ENCODE peak calls at places on chromosomes 11 and 22, in ten cellular contexts. S is GM04503; C is SK-N-DZ; Y is coronary artery; Q is memory B cell; J is naive thymus-derived CD8-positive, alpha-beta T cell; H is fibroblast of lung; V is hepatic stellate cell; M is HS-5; Z is GM10248. I is an unnamed sample.

GRCh38 chr11:2883717-2884423 is 1.7 kb downstream of the CDKN1C start:
- DNase-seq in S (no peak), C (no peak), Y (no peak), Q (no peak), J (no peak), H (no peak), V (no peak), M (no peak), Z (no peak), I (no peak)

GRCh38 chr11:117064275-117064674 is 34.0 kb downstream of the SIK3 start:
- DNase-seq in S (no peak), C (no peak), Y (no peak), Q (no peak), J (no peak), H (peak), V (peak), M (peak), Z (no peak), I (no peak)

GRCh38 chr11:66967670-66968425 is 7.3 kb upstream of the C11orf86 start:
- DNase-seq in S (peak), C (no peak), Y (no peak), Q (no peak), J (no peak), H (peak), V (peak), M (peak), Z (no peak), I (no peak)

GRCh38 chr22:43007519-43008102 is 7.3 kb downstream of the PACSIN2 start:
- DNase-seq in S (no peak), C (no peak), Y (no peak), Q (no peak), J (no peak), H (peak), V (peak), M (no peak), Z (no peak), I (no peak)

GRCh38 chr22:45159652-45160462 is 3.9 kb upstream of the NUP50 start:
- DNase-seq in S (no peak), C (no peak), Y (no peak), Q (no peak), J (no peak), H (peak), V (no peak), M (no peak), Z (no peak), I (no peak)

GRCh38 chr22:30556388-30556787 is 9.8 kb upstream of the SEC14L6 start:
- DNase-seq in S (no peak), C (no peak), Y (no peak), Q (no peak), J (no peak), H (no peak), V (no peak), M (no peak), Z (no peak), I (no peak)

GRCh38 chr11:69878144-69878883 is 59.1 kb upstream of the FGF3 start:
- DNase-seq in S (no peak), C (no peak), Y (no peak), Q (no peak), J (peak), H (no peak), V (no peak), M (no peak), Z (no peak), I (no peak)

GRCh38 chr11:47186076-47186936 is at the start of gene PACSIN3:
- DNase-seq in S (no peak), C (peak), Y (no peak), Q (peak), J (no peak), H (peak), V (peak), M (no peak), Z (peak), I (no peak)

GRCh38 chr11:15835705-15836411 is 520.5 kb downstream of the SOX6 start:
- DNase-seq in S (no peak), C (no peak), Y (no peak), Q (no peak), J (no peak), H (no peak), V (no peak), M (no peak), Z (no peak), I (no peak)

GRCh38 chr22:41687901-41688364 is 734 bp downstream of the SNU13 start:
- DNase-seq in S (no peak), C (no peak), Y (no peak), Q (no peak), J (no peak), H (peak), V (peak), M (no peak), Z (no peak), I (no peak)

GRCh38 chr11:46242961-46243795 is 34.3 kb upstream of the CREB3L1 start:
- DNase-seq in S (peak), C (peak), Y (peak), Q (peak), J (peak), H (peak), V (peak), M (peak), Z (peak), I (peak)

GRCh38 chr11:37313266-37313665 is 715.2 kb upstream of the RAG2 start:
- DNase-seq in S (no peak), C (no peak), Y (no peak), Q (no peak), J (no peak), H (peak), V (no peak), M (no peak), Z (no peak), I (no peak)

GRCh38 chr11:46512261-46512881 is 81.5 kb downstream of the AMBRA1 start:
- DNase-seq in S (no peak), C (no peak), Y (no peak), Q (no peak), J (no peak), H (no peak), V (no peak), M (no peak), Z (no peak), I (no peak)

GRCh38 chr11:56819916-56820315 is 71.4 kb upstream of the OR9G4 start:
- DNase-seq in S (no peak), C (no peak), Y (no peak), Q (no peak), J (no peak), H (peak), V (no peak), M (no peak), Z (no peak), I (no peak)

GRCh38 chr11:78380615-78381029 is 37.0 kb downstream of the GAB2 start:
- DNase-seq in S (no peak), C (peak), Y (no peak), Q (no peak), J (no peak), H (peak), V (no peak), M (peak), Z (no peak), I (peak)

GRCh38 chr11:88179141-88179540 is 3.9 kb upstream of the RAB38 start:
- DNase-seq in S (no peak), C (no peak), Y (no peak), Q (no peak), J (no peak), H (peak), V (no peak), M (peak), Z (no peak), I (no peak)

GRCh38 chr11:61621917-61622585 is 41.2 kb upstream of the SYT7 start:
- DNase-seq in S (no peak), C (no peak), Y (no peak), Q (no peak), J (no peak), H (no peak), V (no peak), M (no peak), Z (no peak), I (no peak)

GRCh38 chr22:49827307-49827852 is 293 bp downstream of the BRD1 start:
- DNase-seq in S (no peak), C (no peak), Y (no peak), Q (no peak), J (no peak), H (peak), V (no peak), M (no peak), Z (no peak), I (no peak)

GRCh38 chr11:2797181-2797711 is 88.3 kb downstream of the CDKN1C start:
- DNase-seq in S (no peak), C (no peak), Y (peak), Q (no peak), J (no peak), H (no peak), V (no peak), M (no peak), Z (no peak), I (no peak)

GRCh38 chr22:24969588-24970301 is 17.2 kb downstream of the KIAA1671 start:
- DNase-seq in S (no peak), C (peak), Y (no peak), Q (no peak), J (no peak), H (peak), V (peak), M (no peak), Z (no peak), I (no peak)

I was measured in AG09319.